ENCODE peak calls at places on chromosomes 12 and 14, in eight cellular contexts. N is right cardiac atrium; F is breast epithelium; Q is amygdala; L is GM10248; P is colonic mucosa; R is stimulated activated CD4-positive, alpha-beta T cell treated with anti-CD3 and anti-CD28 coated beads, Interleukin-1b, Interleukin-23, amount 100 ng/mL, for 1 hour; O is EH. H is an unnamed sample.
A peak's percentile ranks its signal among the peaks of the same experiment; 100 is the strongest.

GRCh38 chr14:47826809-47827208 is 151.4 kb upstream of the MDGA2 start:
- DNase-seq in L (no peak), O (no peak), R (no peak), Q (no peak), F (no peak), P (no peak), N (no peak), H (no peak)

GRCh38 chr12:1885082-1885596 is 33.3 kb downstream of the CACNA2D4 start:
- DNase-seq in R (no peak), F (no peak), L (no peak), O (no peak), P (peak; percentile 13), Q (no peak), N (no peak), H (no peak)

GRCh38 chr12:98294426-98294825 is 221.0 kb upstream of the TMPO start:
- DNase-seq in R (no peak), Q (no peak), L (no peak), P (no peak), F (no peak), O (no peak), N (no peak), H (no peak)

GRCh38 chr14:87013583-87013982 is 979.4 kb downstream of the GALC start:
- DNase-seq in Q (no peak), O (peak; percentile 64), L (no peak), P (no peak), R (no peak), N (no peak), F (no peak), H (no peak)

GRCh38 chr12:116594325-116595038 is 35.3 kb downstream of the MAP1LC3B2 start:
- DNase-seq in N (peak; percentile 76), Q (no peak), F (no peak), L (no peak), R (no peak), P (peak; percentile 35), O (no peak), H (peak; percentile 41)

GRCh38 chr14:91035855-91036254 is 24.6 kb downstream of the RPS6KA5 start:
- DNase-seq in O (no peak), L (peak; percentile 20), Q (no peak), N (no peak), R (no peak), P (no peak), F (no peak), H (no peak)

GRCh38 chr14:68553326-68553725 is 239.5 kb downstream of the ZFP36L1 start:
- DNase-seq in P (no peak), L (no peak), O (no peak), N (no peak), F (peak; percentile 9), Q (no peak), R (no peak), H (no peak)

GRCh38 chr14:33844118-33844517 is 106.8 kb downstream of the EGLN3 start:
- DNase-seq in R (no peak), Q (no peak), F (no peak), N (no peak), L (no peak), P (no peak), O (no peak), H (no peak)

GRCh38 chr12:6167327-6168280 is 32.6 kb upstream of the CD9 start:
- DNase-seq in L (peak; percentile 82), F (no peak), R (peak; percentile 5), N (peak; percentile 71), P (peak; percentile 36), O (peak; percentile 96), Q (peak; percentile 32), H (peak; percentile 80)

GRCh38 chr12:75724913-75725312 is 213.5 kb upstream of the KRR1 start:
- DNase-seq in R (no peak), L (no peak), N (no peak), O (peak; percentile 93), Q (no peak), P (no peak), F (no peak), H (no peak)

GRCh38 chr14:100532916-100533630 is 54.1 kb downstream of the BEGAIN start:
- DNase-seq in N (peak; percentile 67), O (peak; percentile 22), P (peak; percentile 25), R (no peak), Q (no peak), L (no peak), F (peak; percentile 87), H (no peak)

GRCh38 chr12:92003701-92004100 is 141.9 kb downstream of the BTG1 start:
- DNase-seq in O (no peak), P (no peak), N (no peak), F (no peak), R (no peak), Q (no peak), L (no peak), H (no peak)

H was measured in natural killer cell treated with Interleukin-12 subunit alpha and Interleukin-12 subunit beta and Interleukin-15 and Interleukin-18, amount 100 ng/mL, for 72 hours.